ENCODE peak calls at places on chromosome 5, in six cellular contexts. Z is activated CD4-positive, alpha-beta T cell treated with anti-CD3 and anti-CD28 coated beads, Interleukin-2, amount 50 U/mL, for 48 hours; U is IMR-90; Q is stimulated activated CD4-positive, alpha-beta T cell treated with anti-CD3 and anti-CD28 coated beads, Interleukin-2, amount 100 ng/mL, for 24 hours; S is T-cell; Y is left colon. C is an unnamed sample.
A peak's percentile ranks its signal among the peaks of the same experiment; 100 is the strongest.

GRCh38 chr5:19891658-19892057 is 96.3 kb downstream of the CDH18 start:
- DNase-seq in Z (no peak), U (peak; percentile 72), Q (no peak), S (no peak), Y (no peak), C (no peak)

GRCh38 chr5:171367424-171368370 is 20.0 kb upstream of the NPM1 start:
- DNase-seq in Z (no peak), U (peak; percentile 50), Q (no peak), S (no peak), Y (no peak), C (peak; percentile 52)

GRCh38 chr5:150627731-150628545 is 12.5 kb upstream of the SYNPO start:
- DNase-seq in Z (no peak), U (peak; percentile 59), Q (no peak), S (no peak), Y (no peak), C (no peak)

GRCh38 chr5:66881475-66882161 is 285.4 kb downstream of the MAST4 start:
- DNase-seq in Z (no peak), U (peak; percentile 33), Q (no peak), S (no peak), Y (no peak), C (no peak)

GRCh38 chr5:88707216-88707965 is 175.6 kb downstream of the MEF2C start:
- DNase-seq in Z (no peak), U (peak; percentile 6), Q (no peak), S (no peak), Y (no peak), C (no peak)

GRCh38 chr5:39775058-39775457 is 350.3 kb upstream of the DAB2 start:
- DNase-seq in Z (no peak), U (peak; percentile 57), Q (no peak), S (no peak), Y (no peak), C (no peak)

GRCh38 chr5:158284242-158284641 is 425.3 kb upstream of the CLINT1 start:
- DNase-seq in Z (no peak), U (no peak), Q (no peak), S (no peak), Y (no peak), C (no peak)

GRCh38 chr5:175654807-175655206 is 3.1 kb upstream of the HRH2 start:
- DNase-seq in Z (peak; percentile 45), U (no peak), Q (no peak), S (no peak), Y (no peak), C (no peak)

GRCh38 chr5:164224772-164225171 is 719.4 kb downstream of the MAT2B start:
- DNase-seq in Z (no peak), U (no peak), Q (no peak), S (no peak), Y (no peak), C (no peak)

GRCh38 chr5:83430130-83431010 is 41.2 kb upstream of the VCAN start:
- DNase-seq in Z (peak; percentile 62), U (peak; percentile 69), Q (peak; percentile 49), S (peak; percentile 37), Y (peak; percentile 47), C (peak; percentile 65)

GRCh38 chr5:27242258-27242626 is 203.9 kb upstream of the CDH9 start:
- DNase-seq in Z (no peak), U (no peak), Q (no peak), S (no peak), Y (no peak), C (no peak)

GRCh38 chr5:138725153-138725884 is 27.9 kb upstream of the CTNNA1 start:
- DNase-seq in Z (no peak), U (peak; percentile 48), Q (no peak), S (no peak), Y (peak; percentile 5), C (no peak)

GRCh38 chr5:101035425-101035824 is 132.3 kb upstream of the ST8SIA4 start:
- DNase-seq in Z (no peak), U (no peak), Q (no peak), S (no peak), Y (no peak), C (no peak)

GRCh38 chr5:27450607-27451006 is 412.2 kb upstream of the CDH9 start:
- DNase-seq in Z (no peak), U (peak; percentile 4), Q (no peak), S (no peak), Y (no peak), C (no peak)

GRCh38 chr5:66223637-66224036 is 79.5 kb downstream of the SREK1 start:
- DNase-seq in Z (peak; percentile 15), U (no peak), Q (peak; percentile 6), S (no peak), Y (peak; percentile 33), C (no peak)

GRCh38 chr5:132828846-132829494 is 1.5 kb downstream of the SHROOM1 start:
- DNase-seq in Z (no peak), U (no peak), Q (no peak), S (no peak), Y (peak; percentile 50), C (no peak)

GRCh38 chr5:14174235-14174636 is 31.1 kb downstream of the TRIO start:
- DNase-seq in Z (no peak), U (peak; percentile 56), Q (no peak), S (no peak), Y (no peak), C (peak; percentile 55)

GRCh38 chr5:153987310-153987709 is 51.4 kb downstream of the FAM114A2 start:
- DNase-seq in Z (no peak), U (no peak), Q (no peak), S (no peak), Y (no peak), C (no peak)

GRCh38 chr5:141598389-141599360 is 20.1 kb downstream of the DIAPH1 start:
- DNase-seq in Z (no peak), U (peak; percentile 57), Q (no peak), S (no peak), Y (no peak), C (no peak)

GRCh38 chr5:123147741-123148140 is 58.7 kb downstream of the PRDM6 start:
- DNase-seq in Z (no peak), U (no peak), Q (no peak), S (no peak), Y (no peak), C (no peak)

GRCh38 chr5:79436224-79436623 is 77.7 kb downstream of the HOMER1 start:
- DNase-seq in Z (no peak), U (peak; percentile 59), Q (no peak), S (no peak), Y (no peak), C (no peak)